ENCODE peak calls at places on chromosomes 16 and 17, in ten cellular contexts. P is cardiac muscle cell; I is esophagus squamous epithelium; R is CD8-positive, alpha-beta memory T cell; N is CD8-positive, alpha-beta T cell; M is gastrocnemius medialis; T is A673; X is psoas muscle; L is tibial nerve; C is body of pancreas. G is an unnamed sample. For H3K36me3, the result is how much of the 10 kb centered on the place peaks cover.

GRCh38 chr16:4365615-4366014 is 6.0 kb upstream of the VASN start:
- DNase-seq in P (no peak), I (no peak), R (no peak), N (no peak), M (no peak), T (no peak), X (no peak), L (no peak), C (no peak), G (no peak)

GRCh38 chr17:35170968-35171771 is 23.0 kb downstream of the SLC35G3 start:
- DNase-seq in P (no peak), I (no peak), R (no peak), N (no peak), M (no peak), T (peak), X (no peak), L (no peak), C (no peak), G (no peak)

GRCh38 chr16:65235339-65236177 is 113.7 kb upstream of the CDH11 start:
- DNase-seq in P (no peak), I (no peak), R (no peak), N (no peak), M (no peak), T (peak), X (no peak), L (no peak), C (no peak), G (no peak)

GRCh38 chr17:79955961-79956735 is 79.5 kb downstream of the TBC1D16 start:
- DNase-seq in P (no peak), I (no peak), R (no peak), N (no peak), M (no peak), T (no peak), X (peak), L (no peak), C (no peak), G (peak)

GRCh38 chr16:31489616-31490584 is 7.0 kb downstream of the SLC5A2 start:
- DNase-seq in P (no peak), I (no peak), R (no peak), N (no peak), M (no peak), T (no peak), X (no peak), L (no peak), C (no peak), G (no peak)

GRCh38 chr17:20852541-20853370 is 190.1 kb downstream of the USP22 start:
- DNase-seq in P (peak), I (no peak), R (no peak), N (no peak), M (no peak), T (peak), X (no peak), L (no peak), C (no peak), G (peak)

GRCh38 chr16:53968454-53968853 is 264.5 kb downstream of the FTO start:
- DNase-seq in P (no peak), I (no peak), R (no peak), N (no peak), M (no peak), T (no peak), X (peak), L (no peak), C (no peak), G (no peak)

GRCh38 chr17:4480929-4481898 is 17.5 kb upstream of the SPNS2 start:
- DNase-seq in P (no peak), I (no peak), R (no peak), N (peak), M (no peak), T (no peak), X (no peak), L (no peak), C (no peak), G (no peak)

GRCh38 chr16:68374251-68374805 is 63.5 kb downstream of the PRMT7 start:
- DNase-seq in P (peak), I (no peak), R (no peak), N (no peak), M (no peak), T (no peak), X (no peak), L (no peak), C (no peak), G (no peak)

GRCh38 chr17:8941520-8941919 is 24.0 kb downstream of the PIK3R5 start:
- DNase-seq in P (no peak), I (no peak), R (peak), N (peak), M (no peak), T (no peak), X (no peak), L (no peak), C (no peak), G (no peak)

GRCh38 chr16:68658258-68658973 is 13.3 kb downstream of the CDH3 start:
- DNase-seq in P (peak), I (no peak), R (no peak), N (no peak), M (no peak), T (peak), X (no peak), L (no peak), C (no peak), G (no peak)

GRCh38 chr17:73901661-73902415 is 257.6 kb upstream of the SDK2 start:
- DNase-seq in P (peak), I (no peak), R (no peak), N (peak), M (no peak), T (peak), X (peak), L (peak), C (peak), G (no peak)

GRCh38 chr16:30032083-30032819 is 1.2 kb upstream of the TLCD3B start:
- DNase-seq in P (peak), I (no peak), R (peak), N (peak), M (peak), T (peak), X (no peak), L (peak), C (peak), G (peak)

GRCh38 chr16:4990415-4990814 is 32.3 kb downstream of the SEC14L5 start:
- DNase-seq in P (no peak), I (no peak), R (no peak), N (no peak), M (no peak), T (no peak), X (no peak), L (no peak), C (no peak), G (no peak)

GRCh38 chr16:69017036-69017783 is 88.2 kb upstream of the HAS3 start:
- DNase-seq in P (no peak), I (no peak), R (no peak), N (no peak), M (no peak), T (peak), X (no peak), L (no peak), C (no peak), G (no peak)

GRCh38 chr17:78611636-78612035 is 34.4 kb upstream of the DNAH17 start:
- DNase-seq in P (no peak), I (no peak), R (no peak), N (no peak), M (no peak), T (no peak), X (no peak), L (no peak), C (no peak), G (no peak)

GRCh38 chr16:49755291-49755611 is 100.7 kb downstream of the ZNF423 start:
- DNase-seq in P (peak), I (no peak), R (no peak), N (no peak), M (no peak), T (peak), X (no peak), L (peak), C (no peak), G (peak)
- H3K27ac ChIP-seq in P (no peak), I (peak), R (no peak), N (no peak), M (peak), T (peak), X (peak), L (peak), C (no peak), G (peak)

DNA sequence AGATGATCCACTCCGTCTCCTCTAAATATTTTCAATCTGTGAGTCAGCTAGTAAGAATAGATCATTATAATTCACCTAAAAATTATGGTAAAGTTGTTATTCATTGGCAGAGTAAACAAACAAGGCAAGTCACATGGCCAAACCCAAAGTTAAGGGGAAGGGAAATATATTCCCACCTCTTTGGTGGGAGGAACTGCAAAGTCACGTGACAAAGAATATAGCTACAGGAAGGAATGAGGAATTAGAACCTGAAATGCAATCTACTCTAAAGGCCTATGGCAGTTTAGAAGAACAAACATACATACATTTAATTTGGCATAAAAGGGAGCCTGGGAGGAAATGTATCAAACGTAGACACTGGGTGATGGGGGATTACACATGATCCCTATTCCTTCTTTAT is 48.9 kb downstream of the NOG start:
- DNase-seq in P (no peak), I (no peak), R (no peak), N (no peak), M (no peak), T (no peak), X (no peak), L (no peak), C (no peak), G (no peak)
- H3K4me3 ChIP-seq in P (no peak), I (no peak), R (no peak), N (no peak), M (no peak), T (no peak), X (no peak), L (no peak), C (no peak), G (no peak)

GRCh38 chr17:17177186-17177585 is 28.9 kb downstream of the PLD6 start:
- DNase-seq in P (no peak), I (no peak), R (no peak), N (no peak), M (no peak), T (no peak), X (no peak), L (no peak), C (no peak), G (no peak)
- H3K36me3 ChIP-seq in P (half or more), I (under half), R (under half), N (under half), M (under half), T (half or more), X (under half), L (half or more), C (under half), G (half or more)

DNA sequence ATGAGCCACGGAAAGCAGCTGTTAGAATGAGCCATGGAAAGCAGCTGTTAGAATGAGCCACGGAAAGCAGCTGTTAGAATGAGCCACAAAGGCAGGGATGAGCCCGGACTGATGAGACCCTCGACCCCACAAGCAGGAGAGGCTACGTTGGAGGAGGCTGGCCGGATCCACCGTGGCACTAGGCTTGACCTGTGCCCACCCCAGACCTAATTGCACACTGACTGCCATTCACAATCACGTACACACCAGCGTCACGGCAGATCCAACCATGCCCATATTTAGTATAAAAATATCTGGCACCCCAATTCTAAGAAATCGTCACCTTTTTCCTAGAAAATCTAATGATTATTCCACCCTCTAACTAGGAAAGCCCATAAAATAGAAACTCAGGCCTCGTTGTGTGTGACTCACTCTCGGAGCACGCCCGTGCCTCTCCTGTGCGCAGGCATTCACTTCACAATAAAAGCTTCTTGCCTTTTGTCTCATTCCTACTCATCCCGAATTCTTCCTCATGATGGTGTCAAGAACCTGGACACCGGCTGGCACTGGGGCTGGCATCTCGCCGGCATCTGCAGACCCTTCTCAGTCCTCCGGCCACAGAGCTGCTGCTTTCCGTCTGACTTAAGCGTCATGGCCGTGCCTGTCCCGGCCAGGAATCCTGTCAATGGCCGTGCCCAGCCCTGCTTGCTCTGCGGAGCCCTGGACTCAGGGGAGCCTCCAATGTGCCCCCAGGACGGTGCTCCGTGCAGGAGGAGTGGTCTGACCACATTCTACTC is 5.5 kb upstream of the SECTM1 start:
- DNase-seq in P (no peak), I (no peak), R (no peak), N (no peak), M (no peak), T (peak), X (peak), L (peak), C (peak), G (no peak)
- H3K27ac ChIP-seq in P (no peak), I (peak), R (peak), N (no peak), M (peak), T (no peak), X (no peak), L (peak), C (peak), G (no peak)